ENCODE peak calls at places on chromosomes 6 and 20, in six cellular contexts. O, Q, R, C, A and X are unnamed samples.

GRCh38 chr6:152948150-152948768 is 34.6 kb downstream of the FBXO5 start:
- DNase-seq in O (peak), Q (peak), R (no peak), C (peak), A (peak), X (peak)

GRCh38 chr20:10596726-10597125 is 77.1 kb downstream of the JAG1 start:
- DNase-seq in O (no peak), Q (no peak), R (no peak), C (no peak), A (no peak), X (no peak)

GRCh38 chr6:157229733-157230132 is 93.6 kb downstream of the TMEM242 start:
- DNase-seq in O (no peak), Q (no peak), R (no peak), C (no peak), A (no peak), X (no peak)

GRCh38 chr6:87494761-87495422 is 22.1 kb downstream of the SLC35A1 start:
- DNase-seq in O (no peak), Q (no peak), R (no peak), C (no peak), A (no peak), X (no peak)

GRCh38 chr6:34438705-34439104 is 12.8 kb upstream of the RPS10 start:
- DNase-seq in O (no peak), Q (no peak), R (no peak), C (no peak), A (no peak), X (no peak)

GRCh38 chr6:2713473-2714358 is 37.0 kb downstream of the MYLK4 start:
- DNase-seq in O (no peak), Q (no peak), R (no peak), C (no peak), A (peak), X (no peak)

GRCh38 chr20:24742436-24742835 is 206.6 kb upstream of the CST7 start:
- DNase-seq in O (no peak), Q (no peak), R (no peak), C (no peak), A (no peak), X (no peak)

GRCh38 chr20:62027116-62027515 is 38.6 kb downstream of the TAF4 start:
- DNase-seq in O (no peak), Q (no peak), R (no peak), C (no peak), A (no peak), X (no peak)

GRCh38 chr6:9783567-9783966 is 631.3 kb downstream of the TFAP2A start:
- DNase-seq in O (no peak), Q (no peak), R (no peak), C (no peak), A (no peak), X (no peak)

GRCh38 chr6:22095886-22096285 is 200.9 kb downstream of the PRL start:
- DNase-seq in O (no peak), Q (no peak), R (no peak), C (no peak), A (no peak), X (no peak)

GRCh38 chr6:161023316-161023715 is 31.7 kb downstream of the MAP3K4 start:
- DNase-seq in O (no peak), Q (no peak), R (no peak), C (no peak), A (no peak), X (no peak)

GRCh38 chr20:34390769-34391447 is 27.8 kb downstream of the ITCH start:
- DNase-seq in O (no peak), Q (no peak), R (no peak), C (no peak), A (peak), X (no peak)

GRCh38 chr6:21731411-21732031 is 138.0 kb downstream of the SOX4 start:
- DNase-seq in O (no peak), Q (no peak), R (no peak), C (no peak), A (peak), X (no peak)

GRCh38 chr6:108616544-108616943 is 55.8 kb downstream of the FOXO3 start:
- DNase-seq in O (no peak), Q (no peak), R (no peak), C (no peak), A (no peak), X (no peak)

GRCh38 chr6:87669051-87669450 is 33.0 kb downstream of the AKIRIN2 start:
- DNase-seq in O (no peak), Q (no peak), R (no peak), C (no peak), A (no peak), X (no peak)

GRCh38 chr6:4125500-4125899 is 9.9 kb downstream of the ECI2 start:
- DNase-seq in O (no peak), Q (no peak), R (no peak), C (no peak), A (no peak), X (no peak)

GRCh38 chr20:38337561-38338140 is 8.6 kb upstream of the LBP start:
- DNase-seq in O (peak), Q (peak), R (no peak), C (peak), A (peak), X (peak)

GRCh38 chr6:15366879-15367278 is 121.0 kb downstream of the JARID2 start:
- DNase-seq in O (no peak), Q (no peak), R (no peak), C (no peak), A (no peak), X (no peak)

GRCh38 chr6:28167068-28167467 is 25.4 kb downstream of the ZKSCAN8 start:
- DNase-seq in O (no peak), Q (no peak), R (no peak), C (no peak), A (peak), X (no peak)

GRCh38 chr20:17825949-17826843 is 126.4 kb downstream of the BANF2 start:
- DNase-seq in O (no peak), Q (no peak), R (no peak), C (no peak), A (no peak), X (no peak)

GRCh38 chr6:118748311-118749062 is 97.1 kb upstream of the CEP85L start:
- DNase-seq in O (peak), Q (no peak), R (peak), C (peak), A (peak), X (no peak)

GRCh38 chr6:51926125-51926524 is 161.3 kb downstream of the PKHD1 start:
- DNase-seq in O (no peak), Q (no peak), R (no peak), C (no peak), A (no peak), X (no peak)

GRCh38 chr20:64131406-64131805 is 24.0 kb upstream of the NPBWR2 start:
- DNase-seq in O (peak), Q (no peak), R (no peak), C (peak), A (no peak), X (no peak)

GRCh38 chr20:59787186-59787890 is 146.1 kb downstream of the SYCP2 start:
- DNase-seq in O (no peak), Q (no peak), R (no peak), C (no peak), A (no peak), X (no peak)